ENCODE peak calls at places on chromosome 16, in five cellular contexts. X, Q, B, L and O are unnamed samples.

GRCh38 chr16:19238386-19238785 is 47.1 kb upstream of the CLEC19A start:
- DNase-seq in X (no peak), Q (no peak), B (no peak), L (no peak), O (no peak)

GRCh38 chr16:24800586-24800985 is 45.2 kb upstream of the SLC5A11 start:
- DNase-seq in X (no peak), Q (no peak), B (peak; percentile 48), L (no peak), O (peak; percentile 14)

GRCh38 chr16:48526058-48526957 is 83.7 kb downstream of the N4BP1 start:
- DNase-seq in X (peak; percentile 50), Q (no peak), B (peak; percentile 85), L (peak; percentile 40), O (peak; percentile 28)

GRCh38 chr16:15654591-15654990 is 4.5 kb downstream of the NDE1 start:
- DNase-seq in X (no peak), Q (no peak), B (no peak), L (no peak), O (no peak)

GRCh38 chr16:67526149-67526732 is 2.4 kb upstream of the RIPOR1 start:
- DNase-seq in X (no peak), Q (no peak), B (no peak), L (no peak), O (peak; percentile 69)

GRCh38 chr16:22948603-22949368 is 134.8 kb downstream of the HS3ST2 start:
- DNase-seq in X (peak; percentile 56), Q (peak; percentile 77), B (peak; percentile 82), L (peak; percentile 8), O (peak; percentile 85)

GRCh38 chr16:68085259-68086071 is at the start of gene NFATC3:
- DNase-seq in X (peak; percentile 85), Q (peak; percentile 97), B (peak; percentile 96), L (no peak), O (peak; percentile 93)

GRCh38 chr16:53131050-53131362 is 76.2 kb downstream of the CHD9 start:
- DNase-seq in X (no peak), Q (no peak), B (no peak), L (no peak), O (no peak)

GRCh38 chr16:29694384-29695195 is 15.6 kb downstream of the QPRT start:
- DNase-seq in X (no peak), Q (peak; percentile 53), B (no peak), L (no peak), O (no peak)

GRCh38 chr16:22008215-22009142 is 568 bp downstream of the MOSMO start:
- DNase-seq in X (no peak), Q (peak; percentile 65), B (no peak), L (no peak), O (no peak)

GRCh38 chr16:87822002-87822390 is 47.3 kb downstream of the SLC7A5 start:
- DNase-seq in X (no peak), Q (no peak), B (no peak), L (no peak), O (no peak)

GRCh38 chr16:51155901-51156810 is 5.1 kb upstream of the SALL1 start:
- DNase-seq in X (no peak), Q (peak; percentile 28), B (no peak), L (no peak), O (no peak)

GRCh38 chr16:3095869-3096268 is 3.2 kb downstream of the ZSCAN10 start:
- DNase-seq in X (no peak), Q (peak; percentile 57), B (no peak), L (no peak), O (peak; percentile 61)

GRCh38 chr16:78742501-78743283 is 643.2 kb downstream of the WWOX start:
- DNase-seq in X (no peak), Q (no peak), B (no peak), L (peak; percentile 83), O (peak; percentile 13)

GRCh38 chr16:67436640-67437193 is 5.8 kb downstream of the HSD11B2 start:
- DNase-seq in X (no peak), Q (no peak), B (no peak), L (no peak), O (no peak)

GRCh38 chr16:11581677-11582076 is 5.0 kb downstream of the LITAF start:
- DNase-seq in X (no peak), Q (no peak), B (no peak), L (no peak), O (no peak)

GRCh38 chr16:55494994-55495421 is 13.9 kb upstream of the LPCAT2 start:
- DNase-seq in X (no peak), Q (peak; percentile 77), B (peak; percentile 49), L (no peak), O (no peak)

GRCh38 chr16:55824473-55824872 is 8.4 kb downstream of the CES1 start:
- DNase-seq in X (no peak), Q (no peak), B (no peak), L (no peak), O (no peak)

GRCh38 chr16:81478876-81479496 is 34.4 kb downstream of the CMIP start:
- DNase-seq in X (no peak), Q (no peak), B (no peak), L (peak; percentile 80), O (no peak)

GRCh38 chr16:48165961-48166578 is 10.3 kb upstream of the ABCC12 start:
- DNase-seq in X (no peak), Q (no peak), B (peak; percentile 69), L (no peak), O (no peak)

GRCh38 chr16:29237971-29238370 is 168.5 kb downstream of the NPIPB11 start:
- DNase-seq in X (no peak), Q (no peak), B (no peak), L (no peak), O (no peak)

GRCh38 chr16:67936124-67936875 is at the start of gene PSMB10:
- DNase-seq in X (no peak), Q (peak; percentile 74), B (peak; percentile 51), L (no peak), O (peak; percentile 68)

GRCh38 chr16:23504076-23504452 is 6.2 kb downstream of the GGA2 start:
- DNase-seq in X (no peak), Q (no peak), B (no peak), L (no peak), O (no peak)

GRCh38 chr16:2470603-2471015 is 488 bp upstream of the NTN3 start:
- DNase-seq in X (no peak), Q (no peak), B (no peak), L (no peak), O (no peak)

GRCh38 chr16:80197790-80198201 is 343.0 kb upstream of the DYNLRB2 start:
- DNase-seq in X (no peak), Q (no peak), B (peak; percentile 79), L (no peak), O (no peak)

DNA sequence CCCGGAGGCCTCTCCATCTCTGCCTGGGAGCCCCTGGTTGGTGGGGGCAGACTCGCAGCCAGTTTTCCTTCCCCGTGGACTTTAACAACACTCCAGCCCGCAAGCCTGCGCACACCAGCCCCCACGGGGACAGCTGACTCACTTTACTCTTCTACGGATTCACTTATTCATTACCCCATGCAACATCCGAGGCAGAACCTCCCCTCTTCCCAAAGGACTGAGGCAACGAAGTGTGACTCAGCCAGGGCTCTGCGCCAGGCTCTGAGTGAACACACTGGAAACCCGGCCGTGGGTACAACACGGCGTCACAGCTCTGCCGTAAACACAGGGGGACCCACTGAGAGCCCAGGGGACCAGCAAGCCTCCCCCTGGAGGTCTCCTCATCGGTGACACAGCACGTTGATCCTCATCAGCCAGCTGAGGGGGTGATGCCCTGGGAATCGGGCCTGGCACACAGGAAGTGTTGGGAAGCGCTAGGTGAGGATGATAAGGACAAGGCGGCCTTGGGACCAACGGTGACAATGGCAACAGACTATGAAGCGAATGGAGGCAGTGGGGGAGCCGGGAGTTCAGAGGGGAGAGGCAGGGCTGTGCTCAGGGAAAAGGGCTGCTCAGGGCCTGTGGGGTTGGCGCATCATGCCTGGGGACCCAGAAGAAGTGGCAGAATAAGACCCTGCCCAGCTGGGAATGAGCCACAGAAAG is 14.6 kb downstream of the COTL1 start:
- DNase-seq in X (no peak), Q (no peak), B (no peak), L (no peak), O (no peak)
- TF ChIP-seq YY1 in X (no peak), Q (no peak), B (no peak), L (no peak), O (no peak)

DNA sequence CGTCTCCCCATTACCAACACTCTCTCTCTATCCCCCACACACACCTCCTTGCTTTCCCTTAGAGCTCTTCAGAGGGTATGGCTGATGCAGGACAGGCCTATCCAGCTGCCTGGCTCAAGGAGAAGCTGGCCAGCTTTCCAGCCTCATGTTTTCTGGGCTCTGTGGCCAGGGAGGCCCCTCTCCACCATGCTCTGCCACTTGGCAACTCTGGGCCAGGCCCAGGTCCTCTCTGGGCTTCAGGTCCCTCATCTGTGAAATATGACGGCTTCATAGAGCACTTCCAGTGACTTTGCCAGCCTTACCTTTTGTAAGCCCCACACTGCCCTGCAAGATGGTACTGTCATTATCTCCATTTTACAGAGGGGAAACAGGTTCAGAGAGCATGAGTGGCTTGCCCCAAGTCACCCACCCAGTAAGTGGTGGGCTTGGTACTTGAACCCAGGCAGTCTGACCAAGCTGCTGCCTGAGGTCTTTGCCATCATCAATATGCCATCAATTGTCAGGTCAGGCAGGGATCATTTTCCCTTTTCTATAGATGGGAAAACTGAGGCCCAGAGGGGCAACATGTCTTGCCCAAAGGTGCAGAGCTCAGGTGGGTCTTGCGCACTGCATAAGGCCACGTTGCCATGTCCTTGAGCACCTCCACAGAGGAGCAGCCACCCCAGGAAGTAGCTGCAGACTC is 548 bp upstream of the ADGRG5 start:
- DNase-seq in X (no peak), Q (no peak), B (no peak), L (no peak), O (no peak)
- TF ChIP-seq CHD2 in X (no peak), Q (no peak), B (no peak), L (no peak), O (no peak)

GRCh38 chr16:58426960-58427359 is 34.7 kb downstream of the GINS3 start:
- DNase-seq in X (no peak), Q (no peak), B (no peak), L (no peak), O (no peak)
- TF ChIP-seq YY1 in X (no peak), Q (no peak), B (no peak), L (no peak), O (no peak)

GRCh38 chr16:72094266-72094610 is 591 bp downstream of the DHX38 start:
- DNase-seq in X (no peak), Q (no peak), B (no peak), L (no peak), O (peak; percentile 27)
- TF ChIP-seq CHD2 in X (no peak), Q (no peak), B (no peak), L (no peak), O (no peak)

GRCh38 chr16:74045539-74045938 is 251.1 kb upstream of the PSMD7 start:
- DNase-seq in X (no peak), Q (no peak), B (no peak), L (no peak), O (no peak)
- TF ChIP-seq YY1 in X (no peak), Q (no peak), B (no peak), L (no peak), O (no peak)

GRCh38 chr16:89949121-89949742 is 677 bp downstream of the DEF8 start:
- DNase-seq in X (no peak), Q (peak; percentile 73), B (no peak), L (no peak), O (no peak)

GRCh38 chr16:89949756-89950155 is 1.2 kb downstream of the DEF8 start:
- DNase-seq in X (no peak), Q (no peak), B (no peak), L (no peak), O (no peak)

GRCh38 chr16:89945654-89946053 is 2.9 kb upstream of the DEF8 start:
- DNase-seq in X (no peak), Q (no peak), B (no peak), L (no peak), O (no peak)

GRCh38 chr16:89946515-89946914 is 2.0 kb upstream of the DEF8 start:
- DNase-seq in X (no peak), Q (no peak), B (no peak), L (no peak), O (no peak)

GRCh38 chr16:89944773-89945172 is 3.8 kb upstream of the DEF8 start:
- DNase-seq in X (no peak), Q (no peak), B (no peak), L (peak; percentile 32), O (no peak)
- TF ChIP-seq CHD2 in X (no peak), Q (no peak), B (no peak), L (no peak), O (no peak)